ENCODE peak calls at places on chromosomes 11 and 22, in ten cellular contexts. A is fibroblast of the aortic adventitia; Y is IMR-90; N is stimulated activated CD8-positive, alpha-beta memory T cell treated with anti-CD3 and anti-CD28 coated beads, Interleukin-4, amount 100 ng/mL, for 1 hour; H is T-helper 2 cell; O is tibial artery; F is AG04450; Z is HEK293T; T is stimulated activated CD4-positive, alpha-beta T cell treated with anti-CD3 and anti-CD28 coated beads, Interleukin-15, amount 100 ng/mL, for 24 hours; E is non-pigmented ciliary epithelial cell. B is an unnamed sample.

GRCh38 chr11:44627911-44628729 is 62.7 kb downstream of the CD82 start:
- DNase-seq in A (peak; percentile 34), Y (peak; percentile 49), N (no peak), H (no peak), O (peak; percentile 75), F (no peak), Z (no peak), T (no peak), E (no peak), B (peak; percentile 61)

GRCh38 chr11:19978668-19979518 is 181.4 kb downstream of the DBX1 start:
- DNase-seq in A (peak; percentile 90), Y (peak; percentile 90), N (no peak), H (no peak), O (no peak), F (peak; percentile 65), Z (no peak), T (no peak), E (peak; percentile 64), B (peak; percentile 23)

GRCh38 chr11:113435190-113435968 is 39.8 kb downstream of the DRD2 start:
- DNase-seq in A (no peak), Y (no peak), N (no peak), H (no peak), O (no peak), F (no peak), Z (no peak), T (no peak), E (no peak), B (no peak)

GRCh38 chr11:65583589-65583988 is 7.7 kb downstream of the EHBP1L1 start:
- DNase-seq in A (no peak), Y (no peak), N (no peak), H (no peak), O (no peak), F (no peak), Z (no peak), T (no peak), E (no peak), B (no peak)

GRCh38 chr22:28925916-28926315 is 42.5 kb downstream of the ZNRF3 start:
- DNase-seq in A (no peak), Y (no peak), N (no peak), H (no peak), O (no peak), F (no peak), Z (no peak), T (no peak), E (no peak), B (no peak)

GRCh38 chr11:93519179-93519578 is 24.0 kb downstream of the SMCO4 start:
- DNase-seq in A (no peak), Y (no peak), N (no peak), H (no peak), O (no peak), F (no peak), Z (no peak), T (no peak), E (no peak), B (no peak)

GRCh38 chr22:44211256-44211945 is 30.7 kb downstream of the PARVG start:
- DNase-seq in A (peak; percentile 20), Y (no peak), N (no peak), H (no peak), O (peak; percentile 50), F (no peak), Z (peak; percentile 6), T (no peak), E (no peak), B (no peak)

GRCh38 chr11:9004310-9004945 is 627 bp upstream of the NRIP3 start:
- DNase-seq in A (no peak), Y (no peak), N (no peak), H (no peak), O (no peak), F (no peak), Z (no peak), T (peak; percentile 22), E (no peak), B (no peak)

GRCh38 chr11:131534611-131535010 is 164.2 kb downstream of the NTM start:
- DNase-seq in A (no peak), Y (no peak), N (no peak), H (no peak), O (no peak), F (no peak), Z (no peak), T (no peak), E (no peak), B (no peak)

GRCh38 chr11:64777449-64778222 is 706 bp downstream of the SF1 start:
- DNase-seq in A (peak; percentile 79), Y (peak; percentile 75), N (peak; percentile 61), H (peak; percentile 71), O (peak; percentile 78), F (peak; percentile 43), Z (peak; percentile 92), T (peak; percentile 84), E (peak; percentile 36), B (peak; percentile 95)

GRCh38 chr11:103803062-103803461 is 233.4 kb upstream of the DDI1 start:
- DNase-seq in A (peak; percentile 90), Y (peak; percentile 44), N (no peak), H (no peak), O (no peak), F (no peak), Z (no peak), T (no peak), E (no peak), B (no peak)

GRCh38 chr22:46378499-46379300 is 43.2 kb downstream of the TRMU start:
- DNase-seq in A (no peak), Y (no peak), N (no peak), H (no peak), O (no peak), F (no peak), Z (no peak), T (no peak), E (no peak), B (no peak)

GRCh38 chr11:47415949-47416472 is 7.6 kb downstream of the SLC39A13 start:
- DNase-seq in A (peak; percentile 96), Y (peak; percentile 96), N (no peak), H (no peak), O (peak; percentile 86), F (peak; percentile 91), Z (no peak), T (no peak), E (peak; percentile 82), B (no peak)

GRCh38 chr11:8793114-8793777 is 110.7 kb downstream of the RPL27A start:
- DNase-seq in A (no peak), Y (peak; percentile 51), N (no peak), H (no peak), O (no peak), F (no peak), Z (no peak), T (no peak), E (no peak), B (no peak)

GRCh38 chr22:16601437-16602223 is 9.0 kb upstream of the CCT8L2 start:
- DNase-seq in A (peak; percentile 15), Y (no peak), N (no peak), H (no peak), O (no peak), F (no peak), Z (no peak), T (peak; percentile 10), E (no peak), B (no peak)

GRCh38 chr11:17014774-17015638 is 792 bp upstream of the PLEKHA7 start:
- DNase-seq in A (peak; percentile 1), Y (no peak), N (no peak), H (no peak), O (no peak), F (no peak), Z (peak; percentile 63), T (peak; percentile 34), E (peak; percentile 24), B (peak; percentile 83)

GRCh38 chr22:48761546-48761945 is 1066.1 kb downstream of the BRD1 start:
- DNase-seq in A (no peak), Y (no peak), N (no peak), H (no peak), O (peak; percentile 9), F (no peak), Z (no peak), T (no peak), E (no peak), B (no peak)

GRCh38 chr11:5684627-5685362 is at the start of gene TRIM5:
- DNase-seq in A (peak; percentile 99), Y (peak; percentile 99), N (peak; percentile 56), H (peak; percentile 81), O (peak; percentile 93), F (peak; percentile 95), Z (peak; percentile 74), T (peak; percentile 87), E (peak; percentile 97), B (peak; percentile 90)

GRCh38 chr11:84543367-84544159 is 1083.6 kb downstream of the DLG2 start:
- DNase-seq in A (no peak), Y (no peak), N (no peak), H (no peak), O (no peak), F (no peak), Z (no peak), T (no peak), E (no peak), B (no peak)

GRCh38 chr11:78822931-78823423 is 248.3 kb upstream of the NARS2 start:
- DNase-seq in A (no peak), Y (no peak), N (no peak), H (no peak), O (no peak), F (no peak), Z (no peak), T (no peak), E (no peak), B (no peak)

GRCh38 chr11:20112291-20113146 is 47.8 kb downstream of the DBX1 start:
- DNase-seq in A (peak; percentile 95), Y (peak; percentile 97), N (no peak), H (no peak), O (peak; percentile 86), F (peak; percentile 77), Z (peak; percentile 46), T (peak; percentile 15), E (peak; percentile 95), B (no peak)

GRCh38 chr22:20970939-20971657 is 4.0 kb downstream of the AIFM3 start:
- DNase-seq in A (no peak), Y (no peak), N (no peak), H (no peak), O (no peak), F (no peak), Z (no peak), T (no peak), E (no peak), B (no peak)

GRCh38 chr11:57514538-57515331 is 767 bp downstream of the SLC43A1 start:
- DNase-seq in A (peak; percentile 16), Y (peak; percentile 24), N (no peak), H (peak; percentile 42), O (peak; percentile 72), F (no peak), Z (peak; percentile 42), T (peak; percentile 76), E (no peak), B (peak; percentile 77)

GRCh38 chr11:121214861-121215260 is 77.7 kb upstream of the SC5D start:
- DNase-seq in A (no peak), Y (no peak), N (no peak), H (no peak), O (no peak), F (no peak), Z (no peak), T (no peak), E (no peak), B (no peak)

GRCh38 chr11:75582935-75583709 is 21.1 kb downstream of the SERPINH1 start:
- DNase-seq in A (peak; percentile 65), Y (peak; percentile 66), N (peak; percentile 15), H (peak; percentile 22), O (peak; percentile 59), F (no peak), Z (peak; percentile 80), T (peak; percentile 48), E (no peak), B (peak; percentile 90)

GRCh38 chr22:30205281-30206115 is 41.1 kb downstream of the LIF start:
- DNase-seq in A (peak; percentile 93), Y (peak; percentile 100), N (no peak), H (no peak), O (peak; percentile 53), F (peak; percentile 98), Z (no peak), T (no peak), E (peak; percentile 84), B (no peak)

GRCh38 chr11:83628622-83629347 is 342.6 kb upstream of the CCDC90B start:
- DNase-seq in A (no peak), Y (no peak), N (no peak), H (no peak), O (no peak), F (no peak), Z (no peak), T (no peak), E (no peak), B (no peak)

GRCh38 chr22:28442264-28442950 is 237.2 kb downstream of the TTC28 start:
- DNase-seq in A (peak; percentile 69), Y (peak; percentile 69), N (no peak), H (peak; percentile 10), O (peak; percentile 62), F (no peak), Z (peak; percentile 87), T (peak; percentile 84), E (no peak), B (peak; percentile 86)